ENCODE peak calls at places on chromosomes 5 and 9, in five cellular contexts. One of them, this sample, is unnamed.

GRCh38 chr5:10118150-10118549 is 131.5 kb downstream of the ATPSCKMT start:
- DNase-seq in stomach: no peak
- DNase-seq in CD8-positive, alpha-beta memory T cell: no peak
- DNase-seq in cardiac fibroblast: no peak
- DNase-seq in neural progenitor cell: no peak
- DNase-seq in this sample: peak; percentile 40

GRCh38 chr5:62083661-62084060 is 222.3 kb upstream of the KIF2A start:
- DNase-seq in CD8-positive, alpha-beta memory T cell: no peak
- DNase-seq in stomach: no peak
- DNase-seq in neural progenitor cell: no peak
- DNase-seq in cardiac fibroblast: no peak
- DNase-seq in this sample: peak; percentile 87

GRCh38 chr5:11130111-11130510 is 369.1 kb upstream of the DAP start:
- DNase-seq in neural progenitor cell: peak; percentile 19
- DNase-seq in stomach: no peak
- DNase-seq in CD8-positive, alpha-beta memory T cell: no peak
- DNase-seq in cardiac fibroblast: no peak
- DNase-seq in this sample: no peak

GRCh38 chr9:35035851-35036701 is 36.3 kb downstream of the VCP start:
- DNase-seq in neural progenitor cell: no peak
- DNase-seq in stomach: peak; percentile 39
- DNase-seq in CD8-positive, alpha-beta memory T cell: no peak
- DNase-seq in cardiac fibroblast: peak; percentile 66
- DNase-seq in this sample: peak; percentile 38

GRCh38 chr9:85408494-85408893 is 333.3 kb downstream of the AGTPBP1 start:
- DNase-seq in cardiac fibroblast: no peak
- DNase-seq in neural progenitor cell: no peak
- DNase-seq in stomach: no peak
- DNase-seq in CD8-positive, alpha-beta memory T cell: no peak
- DNase-seq in this sample: peak; percentile 13

GRCh38 chr5:130868186-130868821 is 296.8 kb downstream of the HINT1 start:
- DNase-seq in stomach: no peak
- DNase-seq in cardiac fibroblast: peak; percentile 70
- DNase-seq in CD8-positive, alpha-beta memory T cell: no peak
- DNase-seq in neural progenitor cell: peak; percentile 55
- DNase-seq in this sample: peak; percentile 9

GRCh38 chr9:33110686-33111085 is 34.2 kb upstream of the SMU1 start:
- DNase-seq in cardiac fibroblast: no peak
- DNase-seq in neural progenitor cell: no peak
- DNase-seq in CD8-positive, alpha-beta memory T cell: no peak
- DNase-seq in stomach: no peak
- DNase-seq in this sample: no peak

GRCh38 chr9:94931725-94932124 is 205.2 kb downstream of the AOPEP start:
- DNase-seq in stomach: no peak
- DNase-seq in cardiac fibroblast: no peak
- DNase-seq in neural progenitor cell: no peak
- DNase-seq in CD8-positive, alpha-beta memory T cell: no peak
- DNase-seq in this sample: no peak

GRCh38 chr5:151151263-151151660 is 6.3 kb downstream of the ANXA6 start:
- DNase-seq in stomach: no peak
- DNase-seq in cardiac fibroblast: no peak
- DNase-seq in neural progenitor cell: no peak
- DNase-seq in CD8-positive, alpha-beta memory T cell: no peak
- DNase-seq in this sample: no peak

GRCh38 chr5:44542470-44542869 is 153.2 kb upstream of the FGF10 start:
- DNase-seq in neural progenitor cell: no peak
- DNase-seq in stomach: no peak
- DNase-seq in CD8-positive, alpha-beta memory T cell: no peak
- DNase-seq in cardiac fibroblast: no peak
- DNase-seq in this sample: no peak

GRCh38 chr5:141672856-141673813 is 8.9 kb downstream of the ARAP3 start:
- DNase-seq in cardiac fibroblast: peak; percentile 37
- DNase-seq in stomach: no peak
- DNase-seq in neural progenitor cell: peak; percentile 49
- DNase-seq in CD8-positive, alpha-beta memory T cell: no peak
- DNase-seq in this sample: no peak

GRCh38 chr9:71096431-71097108 is 24.9 kb downstream of the TRPM3 start:
- DNase-seq in stomach: peak; percentile 41
- DNase-seq in neural progenitor cell: no peak
- DNase-seq in cardiac fibroblast: no peak
- DNase-seq in CD8-positive, alpha-beta memory T cell: no peak
- DNase-seq in this sample: no peak

GRCh38 chr9:137411670-137412380 is 11.1 kb downstream of the EXD3 start:
- DNase-seq in neural progenitor cell: no peak
- DNase-seq in CD8-positive, alpha-beta memory T cell: no peak
- DNase-seq in stomach: peak; percentile 91
- DNase-seq in cardiac fibroblast: peak; percentile 95
- DNase-seq in this sample: peak; percentile 85

GRCh38 chr9:108953983-108954574 is 19.9 kb downstream of the ABITRAM start:
- DNase-seq in stomach: no peak
- DNase-seq in CD8-positive, alpha-beta memory T cell: no peak
- DNase-seq in neural progenitor cell: peak; percentile 42
- DNase-seq in cardiac fibroblast: peak; percentile 75
- DNase-seq in this sample: peak; percentile 63

GRCh38 chr5:118301696-118302095 is 686.7 kb downstream of the DTWD2 start:
- DNase-seq in cardiac fibroblast: no peak
- DNase-seq in neural progenitor cell: no peak
- DNase-seq in CD8-positive, alpha-beta memory T cell: no peak
- DNase-seq in stomach: no peak
- DNase-seq in this sample: no peak

GRCh38 chr9:38127271-38127839 is 58.3 kb upstream of the SHB start:
- DNase-seq in neural progenitor cell: no peak
- DNase-seq in cardiac fibroblast: peak; percentile 32
- DNase-seq in CD8-positive, alpha-beta memory T cell: no peak
- DNase-seq in stomach: no peak
- DNase-seq in this sample: peak; percentile 30

GRCh38 chr5:97102010-97102470 is 40.4 kb downstream of the LIX1 start:
- DNase-seq in stomach: no peak
- DNase-seq in cardiac fibroblast: no peak
- DNase-seq in CD8-positive, alpha-beta memory T cell: no peak
- DNase-seq in neural progenitor cell: peak; percentile 52
- DNase-seq in this sample: no peak

GRCh38 chr5:53411388-53411787 is 69.0 kb upstream of the FST start:
- DNase-seq in neural progenitor cell: no peak
- DNase-seq in cardiac fibroblast: no peak
- DNase-seq in stomach: no peak
- DNase-seq in CD8-positive, alpha-beta memory T cell: no peak
- DNase-seq in this sample: no peak

GRCh38 chr5:45262061-45262590 is 434.1 kb downstream of the HCN1 start:
- DNase-seq in CD8-positive, alpha-beta memory T cell: no peak
- DNase-seq in stomach: no peak
- DNase-seq in neural progenitor cell: no peak
- DNase-seq in cardiac fibroblast: no peak
- DNase-seq in this sample: no peak

GRCh38 chr9:81431662-81432061 is 257.7 kb downstream of the TLE1 start:
- DNase-seq in CD8-positive, alpha-beta memory T cell: no peak
- DNase-seq in cardiac fibroblast: peak; percentile 95
- DNase-seq in stomach: no peak
- DNase-seq in neural progenitor cell: no peak
- DNase-seq in this sample: no peak

GRCh38 chr9:36891341-36891811 is 142.7 kb downstream of the PAX5 start:
- DNase-seq in cardiac fibroblast: no peak
- DNase-seq in CD8-positive, alpha-beta memory T cell: no peak
- DNase-seq in neural progenitor cell: no peak
- DNase-seq in stomach: no peak
- DNase-seq in this sample: peak; percentile 21

GRCh38 chr5:138339464-138339863 is 1.4 kb downstream of the FAM53C start:
- DNase-seq in neural progenitor cell: peak; percentile 20
- DNase-seq in stomach: no peak
- DNase-seq in cardiac fibroblast: no peak
- DNase-seq in CD8-positive, alpha-beta memory T cell: no peak
- DNase-seq in this sample: no peak
- H3K4me3 ChIP-seq in neural progenitor cell: peak overlapping the region; percentile 84
- H3K4me3 ChIP-seq in stomach: peak overlapping the region; percentile 90
- H3K4me3 ChIP-seq in cardiac fibroblast: peak overlapping the region; percentile 71
- H3K4me3 ChIP-seq in CD8-positive, alpha-beta memory T cell: peak overlapping the region; percentile 70
- H3K4me3 ChIP-seq in this sample: peak overlapping the region; percentile 87

DNA sequence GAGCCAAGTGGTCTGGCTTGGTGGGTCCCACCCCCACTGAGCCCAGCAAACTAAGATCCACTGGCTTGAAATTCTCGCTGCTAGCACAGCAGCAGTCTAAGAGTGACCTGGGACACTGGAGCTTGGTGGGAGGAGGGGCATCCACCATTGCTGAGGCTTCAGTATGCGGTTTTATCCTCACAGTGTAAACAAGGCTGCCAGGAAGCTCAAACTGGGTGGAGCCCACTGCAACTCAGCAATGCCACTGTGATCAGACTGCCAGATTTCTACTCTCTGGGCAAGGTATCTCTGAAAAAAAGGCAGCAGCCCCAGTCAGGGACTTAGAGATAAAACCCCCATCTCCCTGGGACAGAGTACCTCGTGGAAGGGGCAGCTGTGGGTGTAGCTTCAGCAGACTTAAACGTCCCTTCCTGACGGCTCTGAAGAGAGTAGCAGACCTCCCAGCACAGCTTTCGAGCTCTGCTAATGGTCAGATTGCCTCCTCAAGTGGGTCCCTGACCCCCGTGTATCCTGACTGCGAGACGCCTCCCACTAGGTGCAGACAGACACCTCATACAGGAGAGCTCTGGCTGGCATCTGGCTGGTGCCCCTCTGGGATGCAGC is 18.2 kb upstream of the STK32A start:
- DNase-seq in stomach: no peak
- DNase-seq in neural progenitor cell: peak; percentile 36
- DNase-seq in CD8-positive, alpha-beta memory T cell: no peak
- DNase-seq in cardiac fibroblast: no peak
- DNase-seq in this sample: no peak
- H3K4me3 ChIP-seq in stomach: no peak overlapping the region
- H3K4me3 ChIP-seq in neural progenitor cell: no peak overlapping the region
- H3K4me3 ChIP-seq in CD8-positive, alpha-beta memory T cell: no peak overlapping the region
- H3K4me3 ChIP-seq in cardiac fibroblast: no peak overlapping the region
- H3K4me3 ChIP-seq in this sample: no peak overlapping the region

GRCh38 chr5:170861295-170861854 is 443 bp upstream of the RANBP17 start:
- DNase-seq in cardiac fibroblast: no peak
- DNase-seq in neural progenitor cell: no peak
- DNase-seq in stomach: no peak
- DNase-seq in CD8-positive, alpha-beta memory T cell: no peak
- DNase-seq in this sample: no peak
- H3K4me3 ChIP-seq in cardiac fibroblast: peak overlapping the region; percentile 22
- H3K4me3 ChIP-seq in neural progenitor cell: peak overlapping the region; percentile 73
- H3K4me3 ChIP-seq in stomach: peak overlapping the region; percentile 83
- H3K4me3 ChIP-seq in CD8-positive, alpha-beta memory T cell: no peak overlapping the region
- H3K4me3 ChIP-seq in this sample: no peak overlapping the region

DNA sequence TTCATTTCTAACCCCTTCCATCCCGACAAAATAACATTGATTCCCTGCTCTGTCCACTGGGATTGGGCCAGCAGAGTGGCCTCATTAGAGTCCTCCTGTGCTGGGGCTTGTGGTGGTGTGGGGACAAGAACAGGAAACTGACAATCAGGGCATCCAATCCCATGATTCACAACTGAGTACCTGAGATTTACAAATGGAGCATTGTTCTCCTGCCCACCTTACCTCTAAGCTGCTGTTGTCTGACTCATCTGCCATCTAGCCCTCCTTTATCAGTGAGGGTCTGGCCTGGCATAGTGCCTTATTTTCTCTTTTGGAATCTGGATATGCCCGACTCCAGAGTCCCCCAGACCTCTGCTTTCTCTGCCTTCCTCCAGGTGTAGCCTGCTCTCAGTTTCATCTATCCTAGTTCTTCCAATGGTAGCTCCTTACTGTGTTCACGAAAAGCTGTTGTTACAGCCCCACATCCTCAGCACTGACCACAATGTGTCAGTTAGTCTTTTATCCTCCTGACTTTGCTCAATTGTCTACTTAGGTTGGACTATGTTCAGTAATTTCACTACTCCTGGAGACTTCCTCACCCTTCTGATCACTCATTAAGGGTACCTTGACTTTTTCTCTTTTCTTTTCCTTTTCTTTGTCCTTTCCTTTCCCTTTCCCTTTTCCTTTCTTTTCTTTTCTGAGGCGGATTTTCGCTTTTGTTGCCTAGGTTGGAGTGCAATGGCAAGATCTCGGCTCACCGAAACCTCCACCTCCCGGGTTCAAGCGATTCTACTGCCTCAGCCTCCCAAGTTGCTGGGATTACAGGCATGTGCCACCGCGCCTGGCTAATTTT is 13.4 kb downstream of the WNT8A start:
- DNase-seq in cardiac fibroblast: no peak
- DNase-seq in neural progenitor cell: no peak
- DNase-seq in CD8-positive, alpha-beta memory T cell: no peak
- DNase-seq in stomach: no peak
- DNase-seq in this sample: peak; percentile 4
- H3K4me3 ChIP-seq in cardiac fibroblast: no peak overlapping the region
- H3K4me3 ChIP-seq in neural progenitor cell: no peak overlapping the region
- H3K4me3 ChIP-seq in CD8-positive, alpha-beta memory T cell: no peak overlapping the region
- H3K4me3 ChIP-seq in stomach: no peak overlapping the region
- H3K4me3 ChIP-seq in this sample: no peak overlapping the region

GRCh38 chr9:3200331-3200774 is 325.4 kb downstream of the RFX3 start:
- DNase-seq in CD8-positive, alpha-beta memory T cell: no peak
- DNase-seq in cardiac fibroblast: peak; percentile 72
- DNase-seq in stomach: no peak
- DNase-seq in neural progenitor cell: no peak
- DNase-seq in this sample: peak; percentile 44
- H3K4me3 ChIP-seq in CD8-positive, alpha-beta memory T cell: no peak overlapping the region
- H3K4me3 ChIP-seq in cardiac fibroblast: no peak overlapping the region
- H3K4me3 ChIP-seq in stomach: no peak overlapping the region
- H3K4me3 ChIP-seq in neural progenitor cell: no peak overlapping the region
- H3K4me3 ChIP-seq in this sample: no peak overlapping the region

DNA sequence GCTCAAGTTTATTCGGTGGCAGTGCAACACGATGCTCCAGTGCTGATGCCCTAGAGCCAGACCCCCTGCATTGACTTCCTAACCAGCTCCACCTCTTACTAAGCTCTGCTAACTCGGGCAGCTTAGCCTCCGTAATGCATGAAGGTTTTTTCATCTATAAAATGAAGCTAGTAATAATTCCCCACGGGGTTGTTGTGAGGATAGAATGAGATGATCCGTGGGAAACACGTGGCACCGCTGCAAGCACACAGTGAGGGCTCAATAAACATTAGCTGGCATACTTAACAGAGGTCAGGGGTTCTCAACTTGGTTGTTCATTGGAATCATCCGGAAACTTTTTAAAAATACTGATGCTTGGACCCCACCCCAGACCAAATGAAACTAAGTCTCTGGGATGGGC is 6.8 kb downstream of the ENC1 start:
- DNase-seq in CD8-positive, alpha-beta memory T cell: no peak
- DNase-seq in stomach: no peak
- DNase-seq in neural progenitor cell: no peak
- DNase-seq in cardiac fibroblast: peak; percentile 67
- DNase-seq in this sample: no peak
- H3K4me3 ChIP-seq in CD8-positive, alpha-beta memory T cell: no peak overlapping the region
- H3K4me3 ChIP-seq in stomach: no peak overlapping the region
- H3K4me3 ChIP-seq in neural progenitor cell: no peak overlapping the region
- H3K4me3 ChIP-seq in cardiac fibroblast: no peak overlapping the region
- H3K4me3 ChIP-seq in this sample: no peak overlapping the region

DNA sequence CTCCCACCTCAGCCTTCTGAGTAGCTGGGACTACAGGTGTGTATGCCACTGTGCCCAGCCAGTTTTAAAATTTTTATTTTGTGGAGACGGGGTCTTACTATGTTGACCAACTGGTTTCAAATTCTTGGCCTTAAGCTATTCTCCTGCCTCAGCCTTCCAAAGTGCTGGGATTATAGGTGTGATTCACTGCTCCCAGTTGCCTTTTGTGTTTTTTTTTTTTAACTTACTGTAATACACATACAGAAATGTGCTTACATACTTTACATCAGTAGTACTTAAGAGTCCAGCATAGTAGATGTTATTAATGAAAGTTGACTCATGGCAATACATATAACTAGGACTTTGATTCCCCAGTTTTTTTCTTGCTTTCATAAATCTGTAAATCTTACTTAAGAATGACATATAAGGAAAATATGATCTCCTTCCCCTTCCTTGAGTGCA is 4.7 kb downstream of the MAN2A1 start:
- DNase-seq in CD8-positive, alpha-beta memory T cell: no peak
- DNase-seq in stomach: no peak
- DNase-seq in neural progenitor cell: no peak
- DNase-seq in cardiac fibroblast: peak; percentile 45
- DNase-seq in this sample: peak; percentile 79
- H3K4me3 ChIP-seq in CD8-positive, alpha-beta memory T cell: no peak overlapping the region
- H3K4me3 ChIP-seq in stomach: no peak overlapping the region
- H3K4me3 ChIP-seq in neural progenitor cell: no peak overlapping the region
- H3K4me3 ChIP-seq in cardiac fibroblast: no peak overlapping the region
- H3K4me3 ChIP-seq in this sample: no peak overlapping the region

This sample was measured in epithelial cell of esophagus.